ENCODE peak calls at places on chromosomes 1 and 21, in eight cellular contexts. J, P, G, Y, C, V, B and D are unnamed samples.

GRCh38 chr21:45539046-45539795 is 3.0 kb downstream of the SLC19A1 start:
- DNase-seq in P (no peak), C (peak), G (no peak), B (no peak), V (no peak), J (no peak), Y (no peak), D (peak)

GRCh38 chr1:1440941-1441888 is 5.7 kb downstream of the VWA1 start:
- DNase-seq in B (peak), G (no peak), C (peak), P (no peak), V (peak), Y (peak), J (no peak), D (peak)

GRCh38 chr1:110196917-110197782 is 13.0 kb upstream of the KCNC4 start:
- DNase-seq in V (peak), B (peak), C (peak), P (peak), J (peak), Y (peak), G (no peak), D (peak)

GRCh38 chr1:85938829-85939228 is 217.7 kb downstream of the COL24A1 start:
- DNase-seq in P (no peak), G (no peak), Y (no peak), J (no peak), B (no peak), C (no peak), V (no peak), D (no peak)

GRCh38 chr1:150022357-150022756 is 11.8 kb upstream of the OTUD7B start:
- DNase-seq in Y (no peak), B (no peak), V (no peak), J (peak), C (peak), G (no peak), P (no peak), D (no peak)

GRCh38 chr1:156571261-156571958 is 955 bp downstream of the IQGAP3 start:
- DNase-seq in C (no peak), V (peak), Y (peak), B (no peak), J (peak), P (peak), G (no peak), D (no peak)

GRCh38 chr1:2108213-2108876 is 58.1 kb downstream of the PRKCZ start:
- DNase-seq in Y (peak), C (peak), G (peak), J (no peak), P (peak), B (peak), V (no peak), D (peak)

GRCh38 chr1:54275349-54275748 is 75.4 kb downstream of the MRPL37 start:
- DNase-seq in Y (peak), C (peak), J (no peak), V (peak), B (no peak), G (no peak), P (peak), D (peak)

GRCh38 chr1:203536981-203537455 is 43.1 kb downstream of the OPTC start:
- DNase-seq in Y (peak), G (no peak), B (no peak), V (no peak), P (peak), J (peak), C (peak), D (no peak)

GRCh38 chr1:22383526-22384291 is 67.9 kb upstream of the ZBTB40 start:
- DNase-seq in V (no peak), Y (no peak), C (peak), P (no peak), G (no peak), B (no peak), J (no peak), D (no peak)

GRCh38 chr1:35882586-35882944 is 444 bp upstream of the AGO1 start:
- DNase-seq in J (no peak), V (no peak), P (no peak), Y (no peak), G (no peak), C (no peak), B (no peak), D (no peak)
- H3K27ac ChIP-seq in J (no peak), V (no peak), P (no peak), Y (no peak), G (no peak), C (no peak), B (no peak), D (no peak)

DNA sequence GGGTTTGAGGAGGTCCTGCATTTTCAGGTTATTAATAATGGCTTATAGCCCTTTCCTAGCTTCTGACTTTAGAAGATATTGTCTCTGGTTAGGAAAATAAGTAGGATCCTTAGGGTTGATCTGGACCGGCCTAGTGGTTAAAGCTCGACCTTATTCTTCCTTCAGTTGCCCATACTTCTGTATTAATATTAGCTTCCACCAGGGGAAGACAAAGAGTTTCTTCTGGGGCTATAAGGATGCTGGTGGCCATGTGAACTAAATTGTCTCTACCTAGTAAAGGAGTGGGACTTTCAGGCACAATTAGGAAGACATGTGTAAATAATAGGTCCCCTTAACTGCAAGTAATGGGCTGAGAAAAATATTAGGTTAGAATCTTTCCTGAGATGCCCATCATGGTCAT is 20.6 kb upstream of the FCGR2A start:
- DNase-seq in P (no peak), B (no peak), J (no peak), C (no peak), G (no peak), Y (peak), V (no peak), D (no peak)
- TF ChIP-seq CTCF in P (peak), B (peak), J (peak), C (peak), G (no peak), Y (peak), V (peak), D (peak)

DNA sequence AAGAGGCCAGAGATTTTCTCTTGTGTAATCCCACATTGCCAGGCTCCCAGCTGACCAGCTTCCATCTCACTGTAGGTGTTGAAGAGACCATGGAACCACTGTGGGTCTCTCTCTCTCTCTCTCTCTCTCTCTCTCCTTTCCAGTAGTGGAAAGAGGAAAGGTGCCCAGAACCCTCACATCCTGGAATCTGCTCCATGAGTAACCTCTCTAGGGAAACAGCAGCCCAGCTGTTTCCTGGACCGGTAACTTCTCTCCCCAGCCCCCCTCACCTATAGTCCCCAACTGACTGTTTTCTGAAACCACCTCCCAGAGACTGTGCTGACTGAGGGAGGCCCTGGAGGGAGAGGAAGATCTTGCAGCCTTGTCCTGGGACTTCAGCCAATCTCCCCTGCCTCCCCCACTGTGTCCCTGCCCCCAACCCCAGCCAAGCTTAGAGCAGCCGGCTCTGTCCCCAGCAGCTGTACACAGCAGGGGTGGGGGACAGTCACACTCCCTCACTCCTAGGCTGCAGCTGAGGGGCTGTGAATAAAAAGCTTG is 20.6 kb upstream of the SLC45A3 start:
- DNase-seq in J (no peak), B (no peak), Y (no peak), P (no peak), V (peak), G (no peak), C (peak), D (peak)
- H3K9ac ChIP-seq in J (no peak), B (no peak), Y (no peak), P (no peak), V (no peak), G (no peak), C (no peak), D (no peak)

GRCh38 chr1:37461698-37462436 is 12.5 kb upstream of the ZC3H12A start:
- DNase-seq in B (no peak), Y (no peak), J (no peak), C (no peak), P (no peak), V (peak), G (no peak), D (no peak)

GRCh38 chr1:37468037-37468436 is 6.3 kb upstream of the ZC3H12A start:
- DNase-seq in G (no peak), B (no peak), C (no peak), P (no peak), J (no peak), Y (no peak), V (no peak), D (no peak)

GRCh38 chr1:37465596-37466517 is 8.5 kb upstream of the ZC3H12A start:
- DNase-seq in J (no peak), B (no peak), Y (no peak), G (no peak), C (no peak), V (no peak), P (peak), D (no peak)

GRCh38 chr1:37458551-37458950 is 15.8 kb upstream of the ZC3H12A start:
- DNase-seq in Y (peak), B (no peak), V (no peak), P (no peak), G (no peak), C (no peak), J (no peak), D (no peak)

GRCh38 chr1:37464443-37464842 is 9.9 kb upstream of the ZC3H12A start:
- DNase-seq in P (no peak), Y (no peak), B (no peak), J (no peak), C (no peak), G (no peak), V (no peak), D (no peak)
- H3K27ac ChIP-seq in P (no peak), Y (no peak), B (no peak), J (no peak), C (no peak), G (no peak), V (no peak), D (no peak)

GRCh38 chr1:218351617-218352438 is 6.7 kb downstream of the TGFB2 start:
- DNase-seq in J (peak), B (peak), P (peak), C (peak), G (no peak), V (peak), Y (peak), D (no peak)
- TF ChIP-seq CTCF in J (peak), B (peak), P (peak), C (peak), G (peak), V (peak), Y (peak), D (peak)

GRCh38 chr1:145960468-145961108 is 2.8 kb upstream of the LIX1L start:
- DNase-seq in G (no peak), V (peak), Y (peak), C (peak), P (peak), B (peak), J (peak), D (peak)

GRCh38 chr1:145959957-145960467 is 2.2 kb upstream of the LIX1L start:
- DNase-seq in P (no peak), B (no peak), J (no peak), C (no peak), V (no peak), Y (no peak), G (no peak), D (no peak)

GRCh38 chr1:145962157-145963102 is 1.9 kb downstream of the ANKRD34A start:
- DNase-seq in G (no peak), B (peak), P (no peak), J (no peak), Y (peak), V (no peak), C (peak), D (peak)

GRCh38 chr1:145961109-145961424 is 3.2 kb upstream of the LIX1L start:
- DNase-seq in G (no peak), P (no peak), V (no peak), B (peak), J (no peak), C (no peak), Y (no peak), D (no peak)

DNA sequence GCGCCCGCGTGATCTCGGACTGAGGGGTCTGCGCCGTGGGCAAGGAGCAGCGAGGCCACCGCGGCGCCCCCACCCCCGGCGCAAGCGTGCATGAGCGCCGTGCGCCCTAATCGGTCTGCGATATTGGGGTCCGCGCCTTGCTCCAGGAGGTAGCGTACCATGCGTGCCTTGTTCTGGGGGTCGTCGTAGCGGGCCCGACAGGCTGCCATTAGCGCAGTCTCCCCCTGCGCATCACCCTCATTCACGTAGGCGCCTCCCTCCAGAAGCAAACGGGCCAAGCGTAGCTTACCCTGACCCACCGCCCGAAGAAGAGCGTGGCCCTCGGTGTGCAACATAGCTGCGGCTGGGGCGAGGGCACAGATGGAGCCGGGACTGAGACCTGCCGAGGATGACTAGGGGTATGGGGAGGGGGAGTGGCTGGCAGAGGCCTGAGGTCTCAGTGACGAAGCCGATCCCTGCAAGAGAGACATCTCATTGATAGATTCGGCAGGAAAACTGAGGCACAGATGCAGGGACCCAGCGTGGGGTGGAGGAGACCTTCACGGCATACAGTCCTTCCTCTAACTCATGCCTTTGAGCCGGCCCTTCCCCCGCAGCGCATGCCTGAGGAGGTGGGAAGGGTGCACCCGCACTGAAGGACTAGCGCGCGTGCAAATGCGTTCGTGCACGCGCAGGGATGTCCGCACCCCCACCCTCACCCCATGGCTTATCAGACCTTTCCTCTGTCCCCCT is 2.8 kb downstream of the ANKRD34A start:
- DNase-seq in V (no peak), C (peak), J (no peak), G (no peak), Y (peak), P (no peak), B (peak), D (peak)
- H3K9ac ChIP-seq in V (no peak), C (no peak), J (no peak), G (no peak), Y (no peak), P (peak), B (peak), D (peak)

DNA sequence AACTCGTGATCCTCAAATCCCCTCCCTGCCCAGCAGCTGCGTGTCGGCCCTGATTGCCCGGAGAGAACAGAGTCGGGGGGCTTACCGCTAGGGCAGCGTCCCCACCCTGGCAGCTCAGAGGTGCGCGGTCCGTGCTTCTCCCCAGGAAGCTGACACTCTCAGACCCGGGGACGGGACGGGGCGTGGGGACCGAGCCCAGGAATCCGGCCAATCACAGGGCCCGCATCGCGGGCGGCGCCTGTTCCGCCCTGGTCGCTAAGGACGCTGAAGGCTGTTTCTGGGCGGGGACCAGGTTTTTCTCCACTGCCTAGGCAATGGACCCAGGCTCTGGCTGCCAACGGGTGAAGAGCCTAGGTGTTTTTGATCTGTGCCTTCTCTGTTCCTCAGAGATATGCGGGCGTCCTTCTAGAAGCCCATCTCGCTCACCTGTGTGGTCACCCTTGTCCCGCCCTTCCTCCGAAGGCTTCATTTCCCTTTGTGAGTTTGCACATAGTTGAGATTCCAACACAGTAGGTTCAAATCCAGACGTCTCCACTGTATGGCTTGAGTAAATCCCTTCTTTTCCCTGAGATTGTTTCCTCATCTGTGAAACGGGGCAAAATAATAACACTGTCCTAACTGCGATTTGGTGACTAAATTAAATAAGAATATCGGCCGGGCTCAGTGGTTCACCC is at the start of gene C1orf87:
- DNase-seq in P (no peak), V (no peak), G (peak), Y (no peak), B (no peak), J (no peak), C (peak), D (peak)
- H3K27ac ChIP-seq in P (no peak), V (no peak), G (no peak), Y (no peak), B (no peak), J (no peak), C (no peak), D (no peak)

GRCh38 chr1:225923692-225924555 is at the start of gene PYCR2:
- DNase-seq in P (peak), B (peak), J (peak), C (peak), G (peak), V (peak), Y (peak), D (peak)
- TF ChIP-seq CTCF in P (no peak), B (no peak), J (no peak), C (no peak), G (no peak), V (no peak), Y (no peak), D (no peak)

DNA sequence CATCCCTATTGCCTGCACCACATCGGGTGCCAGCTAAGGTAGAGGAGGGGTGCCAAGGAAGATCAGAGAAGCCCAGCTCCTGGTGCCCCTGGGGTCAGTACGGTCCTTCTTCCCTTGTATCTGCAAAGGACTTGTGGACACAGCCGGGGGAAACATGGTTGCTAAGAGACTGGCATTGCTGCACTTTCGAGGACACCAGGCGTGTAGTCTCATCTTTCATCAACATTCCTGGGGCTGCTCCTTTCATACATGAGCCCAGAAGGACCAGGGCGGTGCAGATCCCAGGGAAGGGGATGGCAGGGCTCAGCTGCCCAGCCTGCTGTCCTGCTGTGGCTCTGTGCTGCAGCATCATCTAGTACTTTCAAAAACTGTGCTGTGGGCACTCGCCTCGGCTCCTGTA is 61.0 kb downstream of the RUNX1 start:
- DNase-seq in G (no peak), J (no peak), C (no peak), P (no peak), Y (no peak), V (no peak), B (no peak), D (no peak)
- H3K9ac ChIP-seq in G (no peak), J (no peak), C (no peak), P (no peak), Y (no peak), V (no peak), B (no peak), D (no peak)

GRCh38 chr1:3154081-3154795 is 85.2 kb downstream of the PRDM16 start:
- DNase-seq in Y (no peak), B (no peak), G (no peak), P (no peak), J (no peak), V (no peak), C (no peak), D (no peak)

GRCh38 chr1:3151456-3151855 is 82.5 kb downstream of the PRDM16 start:
- DNase-seq in C (no peak), B (no peak), G (no peak), Y (no peak), V (no peak), P (no peak), J (no peak), D (no peak)

GRCh38 chr1:3155056-3155805 is 86.2 kb downstream of the PRDM16 start:
- DNase-seq in V (peak), Y (no peak), G (no peak), J (no peak), C (no peak), B (no peak), P (no peak), D (no peak)

GRCh38 chr1:3152143-3152542 is 83.1 kb downstream of the PRDM16 start:
- DNase-seq in V (no peak), J (no peak), C (no peak), B (no peak), G (no peak), Y (no peak), P (no peak), D (no peak)

GRCh38 chr1:3153197-3153596 is 84.2 kb downstream of the PRDM16 start:
- DNase-seq in V (no peak), J (no peak), Y (no peak), P (no peak), C (no peak), B (no peak), G (no peak), D (no peak)
- H3K27ac ChIP-seq in V (no peak), J (no peak), Y (no peak), P (no peak), C (no peak), B (no peak), G (no peak), D (no peak)